ENCODE peak calls at places on chromosomes 16 and 17, in eight cellular contexts. M is HL-60; D is CD8-positive, alpha-beta T cell; T is tibial nerve; Z is AG09309; O is cardiac muscle cell; S is Karpas-422; J is body of pancreas. I is an unnamed sample.

GRCh38 chr17:41697122-41697962 is 8.7 kb downstream of the EIF1 start:
- DNase-seq in M (peak), D (no peak), T (peak), Z (no peak), O (no peak), S (no peak), J (peak), I (no peak)

GRCh38 chr17:2982854-2983636 is 80.4 kb downstream of the OR1D5 start:
- DNase-seq in M (peak), D (peak), T (no peak), Z (peak), O (no peak), S (no peak), J (no peak), I (peak)

GRCh38 chr16:3771513-3771912 is 54.2 kb upstream of the TRAP1 start:
- DNase-seq in M (no peak), D (no peak), T (no peak), Z (no peak), O (no peak), S (no peak), J (no peak), I (no peak)

GRCh38 chr17:37761065-37761464 is 16.2 kb upstream of the HNF1B start:
- DNase-seq in M (peak), D (no peak), T (no peak), Z (no peak), O (no peak), S (no peak), J (no peak), I (no peak)

GRCh38 chr17:37117743-37118142 is 169.0 kb downstream of the AATF start:
- DNase-seq in M (no peak), D (no peak), T (no peak), Z (no peak), O (no peak), S (no peak), J (no peak), I (no peak)

GRCh38 chr16:66656547-66656946 is 40.0 kb downstream of the CMTM4 start:
- DNase-seq in M (no peak), D (no peak), T (no peak), Z (no peak), O (no peak), S (no peak), J (no peak), I (no peak)

GRCh38 chr17:20896153-20896649 is 146.6 kb downstream of the USP22 start:
- DNase-seq in M (no peak), D (peak), T (no peak), Z (no peak), O (no peak), S (no peak), J (peak), I (peak)

GRCh38 chr16:71287903-71288302 is 1.3 kb downstream of the CMTR2 start:
- DNase-seq in M (no peak), D (no peak), T (no peak), Z (no peak), O (no peak), S (no peak), J (no peak), I (no peak)

GRCh38 chr17:73363788-73364522 is 52.2 kb upstream of the CDC42EP4 start:
- DNase-seq in M (no peak), D (no peak), T (no peak), Z (no peak), O (no peak), S (no peak), J (peak), I (no peak)

GRCh38 chr16:88010971-88011483 is 59.8 kb downstream of the BANP start:
- DNase-seq in M (no peak), D (no peak), T (no peak), Z (no peak), O (no peak), S (no peak), J (no peak), I (peak)

GRCh38 chr17:64635647-64636305 is 26.3 kb downstream of the SMURF2 start:
- DNase-seq in M (no peak), D (no peak), T (no peak), Z (peak), O (no peak), S (no peak), J (no peak), I (no peak)

GRCh38 chr17:42414782-42415409 is 8.2 kb downstream of the CAVIN1 start:
- DNase-seq in M (peak), D (peak), T (no peak), Z (no peak), O (no peak), S (peak), J (no peak), I (no peak)

GRCh38 chr16:68342620-68343019 is 31.8 kb downstream of the PRMT7 start:
- DNase-seq in M (no peak), D (no peak), T (no peak), Z (no peak), O (no peak), S (no peak), J (no peak), I (no peak)

GRCh38 chr17:3885970-3886369 is 6.9 kb downstream of the CAMKK1 start:
- DNase-seq in M (no peak), D (no peak), T (no peak), Z (no peak), O (no peak), S (no peak), J (no peak), I (no peak)

GRCh38 chr17:61400058-61400785 is 579 bp downstream of the TBX2 start:
- DNase-seq in M (no peak), D (no peak), T (no peak), Z (no peak), O (peak), S (no peak), J (no peak), I (no peak)

GRCh38 chr17:48262982-48263586 is 155.5 kb downstream of the SNX11 start:
- DNase-seq in M (no peak), D (no peak), T (no peak), Z (no peak), O (peak), S (no peak), J (no peak), I (no peak)

GRCh38 chr17:45410144-45411091 is 22.3 kb downstream of the ARHGAP27 start:
- DNase-seq in M (peak), D (peak), T (peak), Z (no peak), O (no peak), S (peak), J (no peak), I (no peak)

GRCh38 chr16:16118337-16118736 is 105.0 kb downstream of the ABCC6 start:
- DNase-seq in M (no peak), D (no peak), T (no peak), Z (no peak), O (no peak), S (peak), J (no peak), I (no peak)

GRCh38 chr17:3635474-3636153 is 436 bp downstream of the SHPK start:
- DNase-seq in M (no peak), D (no peak), T (no peak), Z (no peak), O (no peak), S (no peak), J (no peak), I (no peak)

GRCh38 chr17:73710095-73710592 is 65.9 kb upstream of the SDK2 start:
- DNase-seq in M (peak), D (peak), T (peak), Z (no peak), O (peak), S (peak), J (peak), I (no peak)

GRCh38 chr16:16048904-16049582 is 99.6 kb downstream of the ABCC1 start:
- DNase-seq in M (no peak), D (no peak), T (no peak), Z (no peak), O (no peak), S (no peak), J (no peak), I (no peak)

GRCh38 chr17:1730345-1731193 is 6.1 kb downstream of the WDR81 start:
- DNase-seq in M (peak), D (no peak), T (peak), Z (no peak), O (no peak), S (peak), J (peak), I (no peak)

GRCh38 chr17:69717214-69717613 is 302.7 kb downstream of the MAP2K6 start:
- DNase-seq in M (no peak), D (no peak), T (no peak), Z (no peak), O (no peak), S (no peak), J (no peak), I (no peak)

GRCh38 chr16:30068333-30068732 is 2.8 kb downstream of the ALDOA start:
- DNase-seq in M (no peak), D (no peak), T (no peak), Z (no peak), O (no peak), S (no peak), J (no peak), I (no peak)

GRCh38 chr16:30068750-30069574 is 3.4 kb downstream of the ALDOA start:
- DNase-seq in M (peak), D (no peak), T (no peak), Z (no peak), O (peak), S (peak), J (no peak), I (no peak)

GRCh38 chr16:30067584-30067916 is 2.0 kb downstream of the ALDOA start:
- DNase-seq in M (no peak), D (no peak), T (no peak), Z (no peak), O (no peak), S (no peak), J (no peak), I (no peak)

GRCh38 chr16:30069575-30070462 is 4.3 kb downstream of the ALDOA start:
- DNase-seq in M (no peak), D (no peak), T (no peak), Z (no peak), O (peak), S (no peak), J (no peak), I (no peak)

GRCh38 chr16:30070490-30070889 is 4.9 kb downstream of the ALDOA start:
- DNase-seq in M (no peak), D (no peak), T (no peak), Z (no peak), O (no peak), S (no peak), J (no peak), I (no peak)
- H3K4me3 ChIP-seq in M (no peak), D (no peak), T (no peak), Z (peak), O (no peak), S (no peak), J (no peak), I (peak)

DNA sequence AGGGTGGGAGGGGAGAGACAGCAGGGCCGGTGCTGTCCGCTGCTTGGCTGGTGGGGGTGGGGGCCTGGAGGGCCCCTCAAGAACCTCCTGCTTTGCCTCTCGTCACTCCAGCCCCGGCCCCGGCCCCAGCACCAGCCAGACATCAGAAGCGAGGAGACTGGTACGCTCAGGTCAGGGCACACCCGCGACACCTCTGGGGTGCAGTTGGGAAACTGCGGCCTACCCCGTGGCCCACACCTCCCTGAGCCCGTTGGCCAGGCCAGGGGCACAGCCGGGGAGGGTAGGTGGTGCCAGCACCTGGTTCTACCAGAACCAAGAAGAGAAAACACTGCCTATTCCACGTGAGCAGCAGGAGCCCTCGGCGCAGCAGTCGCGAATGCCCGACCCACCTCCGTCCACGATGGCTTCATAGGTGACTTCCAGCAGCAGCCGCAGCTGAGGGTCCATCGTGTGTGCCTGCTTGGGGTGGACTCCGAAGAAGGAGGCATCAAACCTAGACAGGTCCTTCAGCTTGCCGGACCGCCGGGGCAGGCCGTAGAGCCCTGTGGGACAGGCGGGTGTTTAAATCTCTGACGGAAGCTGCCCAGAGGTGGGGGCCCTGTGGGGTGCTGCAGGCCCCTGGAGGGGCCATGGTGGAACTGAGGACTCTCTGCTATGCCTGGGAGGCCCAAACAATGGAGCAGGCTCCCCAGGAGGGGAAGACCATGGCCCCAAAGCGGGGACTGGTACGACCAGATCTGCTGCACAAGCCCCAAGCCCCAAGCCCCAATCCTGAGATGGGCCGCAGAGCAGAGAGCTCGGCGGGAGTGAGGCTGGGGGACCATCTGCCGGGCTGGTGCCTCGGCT is 2.9 kb downstream of the FASN start:
- DNase-seq in M (no peak), D (no peak), T (no peak), Z (no peak), O (no peak), S (no peak), J (no peak), I (no peak)
- H3K4me3 ChIP-seq in M (no peak), D (no peak), T (no peak), Z (no peak), O (no peak), S (no peak), J (no peak), I (no peak)

DNA sequence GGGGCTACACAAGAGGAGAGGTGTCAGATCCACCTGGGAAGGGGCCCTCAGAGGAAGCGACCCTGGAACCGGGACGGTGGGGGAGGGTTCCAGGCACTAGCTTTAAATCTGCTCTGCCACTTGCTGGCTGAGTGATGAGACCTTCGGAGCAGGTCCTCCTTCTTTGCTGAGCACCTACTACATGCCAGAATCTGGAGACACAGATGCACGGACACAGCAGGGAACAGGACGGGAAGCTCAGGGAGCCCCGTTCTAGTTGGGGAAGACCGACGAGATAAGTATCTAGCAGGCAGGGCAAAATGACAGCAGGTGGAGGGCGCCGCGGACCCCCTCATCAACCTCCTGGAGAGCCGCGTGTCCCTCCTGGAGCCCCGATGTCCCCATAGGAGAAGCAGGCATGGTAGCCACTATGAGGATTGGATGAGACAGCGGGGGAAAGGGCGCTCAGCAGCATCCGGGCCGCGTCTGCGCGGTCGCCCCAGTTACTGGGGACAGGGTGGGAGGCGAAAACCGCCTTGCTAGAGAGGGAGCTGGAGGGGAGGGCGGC is 27.2 kb downstream of the SBK1 start:
- DNase-seq in M (no peak), D (no peak), T (no peak), Z (no peak), O (no peak), S (no peak), J (no peak), I (no peak)
- H3K4me3 ChIP-seq in M (no peak), D (no peak), T (no peak), Z (no peak), O (no peak), S (no peak), J (no peak), I (no peak)

DNA sequence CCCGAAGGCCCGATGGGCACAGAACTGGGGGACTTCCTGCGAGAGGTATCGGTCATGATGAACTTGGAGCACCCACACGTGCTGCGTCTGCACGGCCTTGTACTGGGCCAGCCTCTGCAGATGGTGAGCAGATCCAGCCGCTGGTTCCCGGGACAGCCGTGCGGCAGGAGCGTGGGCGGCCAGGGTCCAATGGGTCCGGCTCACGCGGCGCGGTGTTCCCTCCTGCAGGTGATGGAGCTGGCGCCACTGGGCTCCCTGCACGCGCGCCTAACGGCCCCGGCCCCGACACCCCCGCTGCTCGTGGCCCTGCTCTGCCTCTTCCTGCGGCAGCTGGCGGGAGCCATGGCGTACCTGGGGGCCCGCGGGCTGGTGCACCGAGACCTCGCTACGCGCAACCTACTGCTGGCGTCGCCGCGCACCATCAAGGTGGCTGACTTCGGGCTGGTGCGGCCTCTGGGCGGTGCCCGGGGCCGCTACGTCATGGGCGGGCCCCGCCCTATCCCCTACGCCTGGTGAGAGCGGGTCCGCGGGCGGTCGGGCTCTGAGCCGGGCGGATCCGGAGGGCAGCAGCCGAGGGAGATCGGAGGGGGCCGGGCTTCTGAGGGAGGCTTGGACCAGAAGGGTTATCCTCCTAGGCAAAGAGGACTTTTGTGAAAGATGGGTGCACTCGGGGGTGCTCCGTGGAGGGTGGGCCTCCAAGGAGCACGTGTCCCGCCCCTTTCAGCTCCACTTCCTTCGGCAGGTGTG is 3.0 kb downstream of the TNK1 start:
- DNase-seq in M (no peak), D (peak), T (no peak), Z (no peak), O (peak), S (peak), J (no peak), I (no peak)
- H3K4me3 ChIP-seq in M (no peak), D (peak), T (peak), Z (no peak), O (peak), S (peak), J (no peak), I (peak)

GRCh38 chr17:77697480-77698400 is 260.8 kb upstream of the TNRC6C start:
- DNase-seq in M (no peak), D (peak), T (no peak), Z (no peak), O (no peak), S (no peak), J (no peak), I (peak)

GRCh38 chr17:77695386-77695785 is 263.1 kb upstream of the TNRC6C start:
- DNase-seq in M (no peak), D (peak), T (no peak), Z (no peak), O (no peak), S (no peak), J (no peak), I (peak)

GRCh38 chr17:77698903-77699615 is 259.4 kb upstream of the TNRC6C start:
- DNase-seq in M (no peak), D (peak), T (no peak), Z (no peak), O (no peak), S (no peak), J (no peak), I (peak)

GRCh38 chr17:77696151-77696719 is 262.3 kb upstream of the TNRC6C start:
- DNase-seq in M (no peak), D (no peak), T (no peak), Z (no peak), O (peak), S (no peak), J (no peak), I (peak)

DNA sequence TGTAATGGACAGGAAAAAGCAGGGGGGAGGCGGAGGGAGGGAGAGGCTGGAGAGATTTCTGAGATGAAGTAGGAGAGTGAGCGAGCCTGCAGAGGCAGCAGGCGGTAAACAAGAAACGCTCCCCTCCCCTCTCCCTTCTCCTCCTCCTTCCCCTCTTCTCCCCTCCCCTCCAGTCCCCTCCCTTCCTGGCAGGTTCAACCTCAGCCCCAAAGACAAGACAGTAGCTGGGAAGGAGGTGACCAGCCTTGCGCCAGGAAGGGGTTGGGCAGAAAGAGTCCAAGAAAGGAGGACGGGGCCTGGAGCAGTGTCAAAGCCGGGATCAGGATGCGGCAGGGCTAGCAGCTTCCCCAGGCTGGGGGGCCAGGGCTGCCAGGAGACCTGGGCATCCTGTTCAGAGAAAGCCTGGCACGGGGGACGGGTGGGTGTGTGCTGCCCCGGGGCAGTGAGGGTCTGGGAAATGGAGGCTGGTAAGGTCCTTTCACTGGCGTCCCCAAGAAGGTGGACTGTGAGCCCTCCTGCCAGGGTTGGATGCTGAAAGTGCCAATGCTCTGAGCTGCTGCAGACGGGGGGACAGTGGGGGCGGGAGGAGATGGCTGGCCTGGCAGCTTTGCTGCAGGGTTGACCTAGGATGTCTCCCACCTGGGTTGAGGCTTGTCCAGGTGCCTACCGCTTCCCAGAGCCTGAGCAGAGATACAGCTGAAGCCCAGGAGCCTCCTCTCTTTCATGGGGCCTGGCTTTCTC is 261.6 kb upstream of the TNRC6C start:
- DNase-seq in M (no peak), D (peak), T (no peak), Z (no peak), O (no peak), S (no peak), J (no peak), I (peak)
- H3K4me3 ChIP-seq in M (no peak), D (peak), T (no peak), Z (no peak), O (no peak), S (no peak), J (no peak), I (no peak)

DNA sequence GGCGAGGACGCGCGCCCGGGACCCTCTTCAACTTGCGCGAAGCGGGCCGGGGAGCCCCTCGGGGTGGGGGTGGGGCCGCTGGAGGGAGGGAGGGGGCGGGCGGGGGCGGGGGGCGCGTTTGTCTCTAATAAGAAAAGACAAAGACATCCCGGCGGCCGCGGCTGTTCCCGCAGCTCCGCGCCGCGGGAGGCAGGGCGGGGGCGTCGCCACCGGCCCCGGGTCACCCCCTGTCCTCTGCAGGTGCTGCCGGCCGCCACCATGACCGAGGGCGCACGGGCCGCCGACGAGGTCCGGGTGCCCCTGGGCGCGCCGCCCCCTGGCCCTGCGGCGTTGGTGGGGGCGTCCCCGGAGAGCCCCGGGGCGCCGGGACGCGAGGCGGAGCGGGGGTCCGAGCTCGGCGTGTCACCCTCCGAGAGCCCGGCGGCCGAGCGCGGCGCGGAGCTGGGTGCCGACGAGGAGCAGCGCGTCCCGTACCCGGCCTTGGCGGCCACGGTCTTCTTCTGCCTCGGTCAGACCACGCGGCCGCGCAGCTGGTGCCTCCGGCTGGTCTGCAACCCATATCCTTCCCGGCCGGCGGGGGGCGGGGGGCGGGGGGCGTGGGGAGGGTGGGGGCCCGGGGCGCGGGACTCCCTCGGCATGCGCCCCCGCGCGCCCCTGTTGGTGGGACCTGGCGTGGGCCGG is 714 bp downstream of the CACNA1H start:
- DNase-seq in M (no peak), D (no peak), T (no peak), Z (no peak), O (peak), S (no peak), J (no peak), I (no peak)
- H3K4me3 ChIP-seq in M (no peak), D (no peak), T (peak), Z (no peak), O (peak), S (no peak), J (no peak), I (peak)

GRCh38 chr16:48089053-48089792 is 66.6 kb downstream of the ABCC12 start:
- DNase-seq in M (no peak), D (no peak), T (no peak), Z (no peak), O (no peak), S (peak), J (no peak), I (no peak)
- H3K4me3 ChIP-seq in M (no peak), D (no peak), T (no peak), Z (no peak), O (no peak), S (peak), J (no peak), I (no peak)